ENCODE peak calls at places on chromosomes 13 and 19, in five cellular contexts. Y is GM04504; C is stimulated activated CD8-positive, alpha-beta memory T cell treated with anti-CD3 and anti-CD28 coated beads, Interleukin-15, amount 100 ng/mL, for 24 hours; Q is thyroid gland; B is effector memory CD4-positive, alpha-beta T cell. I is an unnamed sample.

GRCh38 chr19:14440049-14440448 is 6.9 kb downstream of the PKN1 start:
- DNase-seq in Y (no peak), C (peak; percentile 59), Q (peak; percentile 25), B (peak; percentile 60), I (no peak)

GRCh38 chr13:33015791-33016323 is 366 bp upstream of the KL start:
- DNase-seq in Y (no peak), C (no peak), Q (peak; percentile 23), B (no peak), I (peak; percentile 17)

GRCh38 chr13:31807090-31807541 is 67.8 kb downstream of the RXFP2 start:
- DNase-seq in Y (no peak), C (no peak), Q (no peak), B (peak; percentile 56), I (peak; percentile 44)

GRCh38 chr13:75550159-75550567 is 572 bp downstream of the UCHL3 start:
- DNase-seq in Y (peak; percentile 28), C (no peak), Q (peak; percentile 36), B (no peak), I (peak; percentile 64)

GRCh38 chr19:13162749-13163608 is 12.8 kb downstream of the IER2 start:
- DNase-seq in Y (peak; percentile 96), C (peak; percentile 66), Q (peak; percentile 98), B (peak; percentile 75), I (peak; percentile 97)

GRCh38 chr19:16446108-16447014 is 25.4 kb downstream of the EPS15L1 start:
- DNase-seq in Y (no peak), C (no peak), Q (peak; percentile 76), B (no peak), I (no peak)

GRCh38 chr19:58334691-58335249 is 8.0 kb downstream of the ZSCAN22 start:
- DNase-seq in Y (no peak), C (no peak), Q (no peak), B (no peak), I (no peak)

GRCh38 chr13:21735621-21736401 is 64.9 kb downstream of the FGF9 start:
- DNase-seq in Y (no peak), C (no peak), Q (no peak), B (no peak), I (peak; percentile 69)

GRCh38 chr13:39209731-39210633 is 171.7 kb downstream of the NHLRC3 start:
- DNase-seq in Y (no peak), C (no peak), Q (no peak), B (no peak), I (peak; percentile 38)

GRCh38 chr13:21637296-21637695 is 33.3 kb upstream of the MICU2 start:
- DNase-seq in Y (no peak), C (no peak), Q (peak; percentile 88), B (peak; percentile 6), I (peak; percentile 76)

GRCh38 chr13:32905864-32906180 is 110.4 kb upstream of the KL start:
- DNase-seq in Y (no peak), C (no peak), Q (no peak), B (no peak), I (peak; percentile 38)

GRCh38 chr19:11092181-11092538 is 2.9 kb downstream of the LDLR start:
- DNase-seq in Y (no peak), C (no peak), Q (no peak), B (peak; percentile 56), I (peak; percentile 74)

GRCh38 chr19:10740798-10741197 is 22.9 kb downstream of the DNM2 start:
- DNase-seq in Y (no peak), C (no peak), Q (no peak), B (no peak), I (no peak)

GRCh38 chr19:49091391-49092038 is 6.3 kb downstream of the SNRNP70 start:
- DNase-seq in Y (no peak), C (no peak), Q (no peak), B (no peak), I (no peak)